ENCODE peak calls at places on chromosomes 7 and 10, in five cellular contexts. One of them, this sample, is unnamed.

GRCh38 chr7:32059289-32060045 is 10.7 kb downstream of the PDE1C start:
- DNase-seq in choroid plexus epithelial cell: peak; percentile 8
- DNase-seq in fibroblast of the conjunctiva: no peak
- DNase-seq in GOT3: no peak
- DNase-seq in fibroblast of mammary gland: peak; percentile 17
- DNase-seq in this sample: no peak

GRCh38 chr10:11586170-11586569 is 25.3 kb downstream of the USP6NL start:
- DNase-seq in choroid plexus epithelial cell: peak; percentile 20
- DNase-seq in fibroblast of the conjunctiva: no peak
- DNase-seq in GOT3: no peak
- DNase-seq in fibroblast of mammary gland: peak; percentile 24
- DNase-seq in this sample: no peak

GRCh38 chr7:68783671-68784070 is 814.6 kb upstream of the AUTS2 start:
- DNase-seq in choroid plexus epithelial cell: peak; percentile 27
- DNase-seq in fibroblast of the conjunctiva: no peak
- DNase-seq in GOT3: no peak
- DNase-seq in fibroblast of mammary gland: no peak
- DNase-seq in this sample: no peak

GRCh38 chr7:1351881-1352625 is 107.2 kb downstream of the MICALL2 start:
- DNase-seq in choroid plexus epithelial cell: no peak
- DNase-seq in fibroblast of the conjunctiva: no peak
- DNase-seq in GOT3: no peak
- DNase-seq in fibroblast of mammary gland: no peak
- DNase-seq in this sample: no peak

GRCh38 chr7:79502151-79502550 is 48.7 kb upstream of the MAGI2 start:
- DNase-seq in choroid plexus epithelial cell: no peak
- DNase-seq in fibroblast of the conjunctiva: no peak
- DNase-seq in GOT3: no peak
- DNase-seq in fibroblast of mammary gland: no peak
- DNase-seq in this sample: peak; percentile 29

GRCh38 chr7:117071597-117071996 is 118.3 kb downstream of the ST7 start:
- DNase-seq in choroid plexus epithelial cell: no peak
- DNase-seq in fibroblast of the conjunctiva: no peak
- DNase-seq in GOT3: no peak
- DNase-seq in fibroblast of mammary gland: no peak
- DNase-seq in this sample: peak; percentile 86

GRCh38 chr7:142280263-142280662 is 22.4 kb upstream of the PRSS58 start:
- DNase-seq in choroid plexus epithelial cell: no peak
- DNase-seq in fibroblast of the conjunctiva: no peak
- DNase-seq in GOT3: no peak
- DNase-seq in fibroblast of mammary gland: no peak
- DNase-seq in this sample: peak; percentile 5

GRCh38 chr7:99105756-99106155 is 38.2 kb downstream of the SMURF1 start:
- DNase-seq in choroid plexus epithelial cell: no peak
- DNase-seq in fibroblast of the conjunctiva: no peak
- DNase-seq in GOT3: no peak
- DNase-seq in fibroblast of mammary gland: no peak
- DNase-seq in this sample: no peak

GRCh38 chr10:13395540-13395939 is 47.4 kb upstream of the SEPHS1 start:
- DNase-seq in choroid plexus epithelial cell: no peak
- DNase-seq in fibroblast of the conjunctiva: no peak
- DNase-seq in GOT3: no peak
- DNase-seq in fibroblast of mammary gland: no peak
- DNase-seq in this sample: no peak

GRCh38 chr7:133688483-133689239 is 435.8 kb downstream of the EXOC4 start:
- DNase-seq in choroid plexus epithelial cell: peak; percentile 79
- DNase-seq in fibroblast of the conjunctiva: peak; percentile 12
- DNase-seq in GOT3: no peak
- DNase-seq in fibroblast of mammary gland: peak; percentile 41
- DNase-seq in this sample: peak; percentile 68

GRCh38 chr7:120857558-120858298 is at the start of gene TSPAN12:
- DNase-seq in choroid plexus epithelial cell: peak; percentile 59
- DNase-seq in fibroblast of the conjunctiva: no peak
- DNase-seq in GOT3: no peak
- DNase-seq in fibroblast of mammary gland: peak; percentile 37
- DNase-seq in this sample: peak; percentile 94

GRCh38 chr10:78726171-78726570 is 342.6 kb upstream of the ZMIZ1 start:
- DNase-seq in choroid plexus epithelial cell: no peak
- DNase-seq in fibroblast of the conjunctiva: no peak
- DNase-seq in GOT3: no peak
- DNase-seq in fibroblast of mammary gland: no peak
- DNase-seq in this sample: no peak

GRCh38 chr7:83271212-83272099 is 108.8 kb upstream of the PCLO start:
- DNase-seq in choroid plexus epithelial cell: peak; percentile 84
- DNase-seq in fibroblast of the conjunctiva: peak; percentile 43
- DNase-seq in GOT3: no peak
- DNase-seq in fibroblast of mammary gland: peak; percentile 26
- DNase-seq in this sample: peak; percentile 71

GRCh38 chr7:30642789-30643188 is 39.5 kb downstream of the CRHR2 start:
- DNase-seq in choroid plexus epithelial cell: no peak
- DNase-seq in fibroblast of the conjunctiva: no peak
- DNase-seq in GOT3: no peak
- DNase-seq in fibroblast of mammary gland: no peak
- DNase-seq in this sample: no peak

GRCh38 chr10:11810313-11810766 is 12.8 kb upstream of the PROSER2 start:
- DNase-seq in choroid plexus epithelial cell: peak; percentile 77
- DNase-seq in fibroblast of the conjunctiva: no peak
- DNase-seq in GOT3: no peak
- DNase-seq in fibroblast of mammary gland: no peak
- DNase-seq in this sample: peak; percentile 18

GRCh38 chr10:21534611-21535493 is 820 bp downstream of the MLLT10 start:
- DNase-seq in choroid plexus epithelial cell: peak; percentile 59
- DNase-seq in fibroblast of the conjunctiva: no peak
- DNase-seq in GOT3: no peak
- DNase-seq in fibroblast of mammary gland: peak; percentile 52
- DNase-seq in this sample: peak; percentile 87

GRCh38 chr7:99008921-99009530 is 130.7 kb downstream of the TRRAP start:
- DNase-seq in choroid plexus epithelial cell: no peak
- DNase-seq in fibroblast of the conjunctiva: no peak
- DNase-seq in GOT3: no peak
- DNase-seq in fibroblast of mammary gland: no peak
- DNase-seq in this sample: no peak

GRCh38 chr10:115572740-115573455 is 479.7 kb downstream of the ATRNL1 start:
- DNase-seq in choroid plexus epithelial cell: no peak
- DNase-seq in fibroblast of the conjunctiva: no peak
- DNase-seq in GOT3: no peak
- DNase-seq in fibroblast of mammary gland: no peak
- DNase-seq in this sample: peak; percentile 0

GRCh38 chr7:152872745-152873118 is 113.2 kb downstream of the ACTR3B start:
- DNase-seq in choroid plexus epithelial cell: no peak
- DNase-seq in fibroblast of the conjunctiva: no peak
- DNase-seq in GOT3: no peak
- DNase-seq in fibroblast of mammary gland: no peak
- DNase-seq in this sample: no peak

GRCh38 chr10:132563485-132564248 is 26.1 kb downstream of the INPP5A start:
- DNase-seq in choroid plexus epithelial cell: no peak
- DNase-seq in fibroblast of the conjunctiva: no peak
- DNase-seq in GOT3: no peak
- DNase-seq in fibroblast of mammary gland: peak; percentile 29
- DNase-seq in this sample: no peak

GRCh38 chr7:48680996-48681395 is 243.4 kb upstream of the CDC14C start:
- DNase-seq in choroid plexus epithelial cell: no peak
- DNase-seq in fibroblast of the conjunctiva: no peak
- DNase-seq in GOT3: no peak
- DNase-seq in fibroblast of mammary gland: no peak
- DNase-seq in this sample: no peak

GRCh38 chr7:85890244-85890811 is 703.5 kb upstream of the SEMA3D start:
- DNase-seq in choroid plexus epithelial cell: peak; percentile 54
- DNase-seq in fibroblast of the conjunctiva: peak; percentile 14
- DNase-seq in GOT3: no peak
- DNase-seq in fibroblast of mammary gland: peak; percentile 34
- DNase-seq in this sample: peak; percentile 67

GRCh38 chr7:55657654-55658053 is 85.4 kb upstream of the VOPP1 start:
- DNase-seq in choroid plexus epithelial cell: no peak
- DNase-seq in fibroblast of the conjunctiva: no peak
- DNase-seq in GOT3: no peak
- DNase-seq in fibroblast of mammary gland: no peak
- DNase-seq in this sample: peak; percentile 87

GRCh38 chr7:36280840-36281812 is 108.5 kb upstream of the ANLN start:
- DNase-seq in choroid plexus epithelial cell: peak; percentile 94
- DNase-seq in fibroblast of the conjunctiva: peak; percentile 57
- DNase-seq in GOT3: peak; percentile 37
- DNase-seq in fibroblast of mammary gland: peak; percentile 88
- DNase-seq in this sample: peak; percentile 93

GRCh38 chr10:11869743-11870460 is 46.7 kb downstream of the PROSER2 start:
- DNase-seq in choroid plexus epithelial cell: peak; percentile 47
- DNase-seq in fibroblast of the conjunctiva: no peak
- DNase-seq in GOT3: no peak
- DNase-seq in fibroblast of mammary gland: no peak
- DNase-seq in this sample: no peak

GRCh38 chr10:30959855-30960247 is 71.8 kb downstream of the ZNF438 start:
- DNase-seq in choroid plexus epithelial cell: no peak
- DNase-seq in fibroblast of the conjunctiva: no peak
- DNase-seq in GOT3: no peak
- DNase-seq in fibroblast of mammary gland: peak; percentile 19
- DNase-seq in this sample: no peak

GRCh38 chr7:84982199-84982598 is 204.7 kb downstream of the SEMA3D start:
- DNase-seq in choroid plexus epithelial cell: no peak
- DNase-seq in fibroblast of the conjunctiva: no peak
- DNase-seq in GOT3: no peak
- DNase-seq in fibroblast of mammary gland: no peak
- DNase-seq in this sample: no peak

GRCh38 chr10:69451784-69452251 is 553 bp downstream of the TSPAN15 start:
- DNase-seq in choroid plexus epithelial cell: no peak
- DNase-seq in fibroblast of the conjunctiva: no peak
- DNase-seq in GOT3: no peak
- DNase-seq in fibroblast of mammary gland: no peak
- DNase-seq in this sample: peak; percentile 68

GRCh38 chr7:114021135-114021534 is 102.3 kb upstream of the PPP1R3A start:
- DNase-seq in choroid plexus epithelial cell: no peak
- DNase-seq in fibroblast of the conjunctiva: no peak
- DNase-seq in GOT3: no peak
- DNase-seq in fibroblast of mammary gland: no peak
- DNase-seq in this sample: peak; percentile 95

This sample was measured in NCI-H69.